ENCODE peak calls at places on chromosomes 13 and 19, in four cellular contexts. One of them, this sample, is unnamed.

GRCh38 chr13:79966502-79966901 is 374.4 kb downstream of the SPRY2 start:
- DNase-seq in Peyer's patch: no peak
- DNase-seq in psoas muscle: no peak
- DNase-seq in adrenal gland: no peak
- DNase-seq in this sample: no peak

GRCh38 chr19:2503521-2504109 is 27.7 kb downstream of the GADD45B start:
- DNase-seq in Peyer's patch: no peak
- DNase-seq in psoas muscle: no peak
- DNase-seq in adrenal gland: no peak
- DNase-seq in this sample: no peak

GRCh38 chr19:5993516-5994406 is 15.8 kb upstream of the RANBP3 start:
- DNase-seq in Peyer's patch: no peak
- DNase-seq in psoas muscle: no peak
- DNase-seq in adrenal gland: peak; percentile 44
- DNase-seq in this sample: no peak

GRCh38 chr13:35549481-35549880 is 73.0 kb upstream of the MAB21L1 start:
- DNase-seq in Peyer's patch: no peak
- DNase-seq in psoas muscle: no peak
- DNase-seq in adrenal gland: peak; percentile 22
- DNase-seq in this sample: no peak

GRCh38 chr19:10828981-10829821 is 6.8 kb downstream of the TMED1 start:
- DNase-seq in Peyer's patch: no peak
- DNase-seq in psoas muscle: no peak
- DNase-seq in adrenal gland: peak; percentile 11
- DNase-seq in this sample: no peak

GRCh38 chr19:14175351-14175792 is 30.6 kb downstream of the ADGRL1 start:
- DNase-seq in Peyer's patch: no peak
- DNase-seq in psoas muscle: no peak
- DNase-seq in adrenal gland: no peak
- DNase-seq in this sample: no peak

GRCh38 chr13:98022210-98022609 is 68.7 kb downstream of the IPO5 start:
- DNase-seq in Peyer's patch: no peak
- DNase-seq in psoas muscle: no peak
- DNase-seq in adrenal gland: peak; percentile 74
- DNase-seq in this sample: no peak

GRCh38 chr13:28056970-28057712 is 43.2 kb downstream of the FLT3 start:
- DNase-seq in Peyer's patch: no peak
- DNase-seq in psoas muscle: no peak
- DNase-seq in adrenal gland: no peak
- DNase-seq in this sample: no peak

GRCh38 chr19:18204394-18205179 is 745 bp upstream of the RAB3A start:
- DNase-seq in Peyer's patch: peak; percentile 84
- DNase-seq in psoas muscle: peak; percentile 31
- DNase-seq in adrenal gland: no peak
- DNase-seq in this sample: peak; percentile 79

GRCh38 chr13:49100637-49101570 is 119.2 kb upstream of the MLNR start:
- DNase-seq in Peyer's patch: no peak
- DNase-seq in psoas muscle: no peak
- DNase-seq in adrenal gland: no peak
- DNase-seq in this sample: no peak

GRCh38 chr19:41570639-41571112 is 5.3 kb upstream of the CEACAM21 start:
- DNase-seq in Peyer's patch: peak; percentile 94
- DNase-seq in psoas muscle: peak; percentile 77
- DNase-seq in adrenal gland: peak; percentile 65
- DNase-seq in this sample: peak; percentile 52
- H3K27me3 ChIP-seq in Peyer's patch: no peaks in the 10 kb centered on the region
- H3K27me3 ChIP-seq in psoas muscle: peaks cover 18% of the 10 kb centered on the region
- H3K27me3 ChIP-seq in adrenal gland: peaks cover 37% of the 10 kb centered on the region
- H3K27me3 ChIP-seq in this sample: peaks cover 15% of the 10 kb centered on the region

GRCh38 chr19:47508721-47509120 is 6.1 kb downstream of the NAPA start:
- DNase-seq in Peyer's patch: no peak
- DNase-seq in psoas muscle: no peak
- DNase-seq in adrenal gland: no peak
- DNase-seq in this sample: no peak

GRCh38 chr19:47507031-47507430 is 7.8 kb downstream of the NAPA start:
- DNase-seq in Peyer's patch: no peak
- DNase-seq in psoas muscle: no peak
- DNase-seq in adrenal gland: peak; percentile 64
- DNase-seq in this sample: no peak

GRCh38 chr19:47507924-47508553 is 6.8 kb downstream of the NAPA start:
- DNase-seq in Peyer's patch: no peak
- DNase-seq in psoas muscle: no peak
- DNase-seq in adrenal gland: no peak
- DNase-seq in this sample: no peak

GRCh38 chr19:47505506-47505905 is 9.4 kb downstream of the NAPA start:
- DNase-seq in Peyer's patch: no peak
- DNase-seq in psoas muscle: no peak
- DNase-seq in adrenal gland: no peak
- DNase-seq in this sample: no peak

DNA sequence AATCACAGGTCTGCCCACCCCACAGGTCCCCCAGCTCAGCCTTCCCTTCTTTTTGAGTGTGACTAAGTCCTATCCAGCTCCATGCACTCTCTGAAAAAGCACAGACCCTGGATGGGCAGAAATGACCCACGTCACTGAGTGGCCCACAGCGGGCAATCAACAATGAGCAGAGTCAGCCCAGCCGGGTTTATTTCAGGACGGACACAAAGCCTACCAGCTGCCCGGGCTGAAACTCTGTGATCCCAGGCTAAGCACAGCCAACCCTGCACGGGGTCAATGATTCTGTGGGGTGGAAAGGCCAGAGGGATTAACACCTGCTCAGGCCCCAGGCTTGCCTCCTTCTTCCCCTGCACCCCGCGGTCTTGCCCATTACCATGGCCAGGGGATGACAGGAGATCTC is 8.4 kb downstream of the NAPA start:
- DNase-seq in Peyer's patch: no peak
- DNase-seq in psoas muscle: no peak
- DNase-seq in adrenal gland: no peak
- DNase-seq in this sample: no peak
- H3K27ac ChIP-seq in Peyer's patch: no peak overlapping the region
- H3K27ac ChIP-seq in psoas muscle: peak overlapping the region; percentile 99
- H3K27ac ChIP-seq in adrenal gland: peak overlapping the region; percentile 0
- H3K27ac ChIP-seq in this sample: peak overlapping the region; percentile 58

GRCh38 chr19:947707-948533 is 22.1 kb downstream of the ARID3A start:
- DNase-seq in Peyer's patch: peak; percentile 94
- DNase-seq in psoas muscle: peak; percentile 66
- DNase-seq in adrenal gland: peak; percentile 76
- DNase-seq in this sample: no peak
- H3K4me1 ChIP-seq in Peyer's patch: peaks cover 8% of the 10 kb centered on the region
- H3K4me1 ChIP-seq in psoas muscle: no peaks in the 10 kb centered on the region
- H3K4me1 ChIP-seq in adrenal gland: peaks cover 12% of the 10 kb centered on the region
- H3K4me1 ChIP-seq in this sample: peaks cover 5% of the 10 kb centered on the region

GRCh38 chr13:24682353-24682752 is 2.1 kb downstream of the ATP12A start:
- DNase-seq in Peyer's patch: peak; percentile 6
- DNase-seq in psoas muscle: no peak
- DNase-seq in adrenal gland: no peak
- DNase-seq in this sample: no peak

GRCh38 chr13:24679686-24680085 is 522 bp upstream of the ATP12A start:
- DNase-seq in Peyer's patch: peak; percentile 13
- DNase-seq in psoas muscle: no peak
- DNase-seq in adrenal gland: no peak
- DNase-seq in this sample: no peak

GRCh38 chr13:24680258-24680920 is at the start of gene ATP12A:
- DNase-seq in Peyer's patch: peak; percentile 61
- DNase-seq in psoas muscle: no peak
- DNase-seq in adrenal gland: no peak
- DNase-seq in this sample: no peak

GRCh38 chr13:24681930-24682329 is 1.7 kb downstream of the ATP12A start:
- DNase-seq in Peyer's patch: peak; percentile 4
- DNase-seq in psoas muscle: no peak
- DNase-seq in adrenal gland: no peak
- DNase-seq in this sample: no peak

DNA sequence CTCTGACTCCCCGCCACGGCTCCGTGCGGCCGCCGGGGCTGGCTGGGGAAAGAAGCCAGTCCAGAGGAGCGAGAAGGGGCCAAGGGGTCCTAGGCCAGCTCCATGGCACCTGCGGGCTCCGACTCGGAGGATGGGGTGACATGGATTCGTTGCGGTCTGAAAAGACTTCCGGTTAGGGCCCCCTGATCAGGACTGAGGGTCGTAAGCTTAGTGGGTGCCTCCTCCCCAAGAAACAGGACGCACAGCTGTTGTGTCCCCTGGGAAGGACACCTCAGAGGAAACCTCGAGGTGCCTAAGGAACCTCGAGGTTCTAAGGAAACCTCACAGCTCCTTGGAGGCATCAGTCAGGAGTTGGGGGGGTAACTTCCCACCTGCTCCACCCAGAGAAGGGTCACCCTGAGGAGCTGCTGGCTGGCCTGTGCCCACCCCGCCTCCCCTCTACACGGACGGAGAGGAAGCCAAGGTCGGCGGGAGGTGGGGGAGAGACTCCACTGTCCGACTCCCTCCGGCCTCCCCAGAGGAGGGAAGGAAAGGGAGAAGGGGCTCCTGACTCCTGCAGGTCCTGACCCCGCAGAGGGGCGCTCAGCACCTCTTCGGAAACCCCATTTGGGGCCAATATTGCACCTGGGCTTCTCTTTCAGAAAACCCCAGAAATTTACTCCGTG is 845 bp downstream of the ATP12A start:
- DNase-seq in Peyer's patch: peak; percentile 19
- DNase-seq in psoas muscle: no peak
- DNase-seq in adrenal gland: no peak
- DNase-seq in this sample: no peak
- H3K27me3 ChIP-seq in Peyer's patch: no peaks in the 10 kb centered on the region
- H3K27me3 ChIP-seq in psoas muscle: peaks cover 48% of the 10 kb centered on the region
- H3K27me3 ChIP-seq in adrenal gland: peaks cover 34% of the 10 kb centered on the region
- H3K27me3 ChIP-seq in this sample: no peaks in the 10 kb centered on the region